ENCODE peak calls at places on chromosomes 4 and X, in seven cellular contexts. Y is cardiac fibroblast, S is glutamatergic neuron, Q is HL-60, O is fibroblast of lung, R is mesothelial cell of epicardium, G is thoracic aorta. F is an unnamed sample.

GRCh38 chr4:41476310-41476709 is 61.6 kb upstream of the LIMCH1 start:
- DNase-seq in Y (no peak), G (no peak), Q (no peak), O (no peak), R (no peak), S (no peak), F (no peak)

GRCh38 chrX:153972368-153973126 is at the start of gene TMEM187:
- DNase-seq in O (peak), Q (peak), Y (peak), R (peak), S (peak), G (peak), F (peak)

GRCh38 chr4:3313139-3313538 is 20.3 kb downstream of the RGS12 start:
- DNase-seq in O (no peak), Q (no peak), S (no peak), R (no peak), Y (no peak), G (no peak), F (no peak)

GRCh38 chrX:30831082-30831481 is 58.0 kb downstream of the TAB3 start:
- DNase-seq in Y (no peak), R (no peak), O (no peak), G (no peak), S (no peak), Q (no peak), F (no peak)

GRCh38 chr4:162201673-162202072 is 37.9 kb upstream of the FSTL5 start:
- DNase-seq in O (no peak), Q (no peak), Y (no peak), R (no peak), S (no peak), G (no peak), F (no peak)

GRCh38 chr4:141768954-141769353 is 132.6 kb downstream of the IL15 start:
- DNase-seq in S (no peak), Q (no peak), O (peak), G (no peak), R (no peak), Y (peak), F (no peak)

GRCh38 chrX:118773782-118774181 is 46.4 kb downstream of the IL13RA1 start:
- DNase-seq in O (no peak), Y (no peak), Q (no peak), R (no peak), S (no peak), G (no peak), F (no peak)

GRCh38 chrX:41720125-41720780 is 3.7 kb upstream of the GPR82 start:
- DNase-seq in S (no peak), O (no peak), Y (peak), Q (no peak), R (no peak), G (no peak), F (no peak)

GRCh38 chrX:150635952-150636351 is 57.2 kb upstream of the MTMR1 start:
- DNase-seq in O (peak), G (no peak), Q (no peak), Y (peak), S (no peak), R (no peak), F (no peak)

GRCh38 chr4:107760281-107760947 is 40.4 kb upstream of the PAPSS1 start:
- DNase-seq in S (peak), Y (peak), O (peak), G (no peak), Q (no peak), R (no peak), F (no peak)

GRCh38 chr4:119549639-119550038 is 79.0 kb downstream of the PDE5A start:
- DNase-seq in S (no peak), O (no peak), Y (no peak), R (no peak), G (no peak), Q (no peak), F (no peak)
- TF ChIP-seq CTCF in S (no peak), O (no peak), Y (no peak), R (no peak), G (no peak), Q (no peak), F (no peak)

DNA sequence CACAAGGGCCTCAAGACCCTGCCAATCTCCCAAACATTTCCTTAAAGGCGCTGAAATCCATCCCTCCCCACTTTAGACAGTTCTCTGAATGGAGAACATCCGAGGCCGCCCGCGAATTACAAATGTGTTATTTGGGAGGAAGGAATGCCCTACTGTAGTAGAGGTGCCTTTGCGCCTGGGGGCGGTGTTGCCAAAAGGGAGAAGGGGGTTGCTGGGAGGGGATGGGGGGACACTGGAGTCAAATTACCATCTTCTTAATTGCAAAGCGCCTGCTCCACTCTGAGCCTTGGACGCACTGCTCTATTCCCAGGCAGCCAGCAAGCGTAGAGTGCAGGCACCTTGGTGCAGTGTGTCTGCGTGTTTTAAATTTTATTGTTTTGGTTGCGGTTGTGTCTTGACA is 2.7 kb downstream of the TMEM255A start:
- DNase-seq in Y (no peak), G (no peak), O (no peak), R (no peak), S (peak), Q (no peak), F (no peak)
- TF ChIP-seq CTCF in Y (no peak), G (no peak), O (no peak), R (no peak), S (no peak), Q (no peak), F (peak)

GRCh38 chr4:159455675-159456235 is 352.9 kb downstream of the RAPGEF2 start:
- DNase-seq in R (no peak), Y (peak), O (peak), S (no peak), Q (no peak), G (no peak), F (no peak)
- TF ChIP-seq CTCF in R (peak), Y (peak), O (peak), S (peak), Q (peak), G (peak), F (peak)

DNA sequence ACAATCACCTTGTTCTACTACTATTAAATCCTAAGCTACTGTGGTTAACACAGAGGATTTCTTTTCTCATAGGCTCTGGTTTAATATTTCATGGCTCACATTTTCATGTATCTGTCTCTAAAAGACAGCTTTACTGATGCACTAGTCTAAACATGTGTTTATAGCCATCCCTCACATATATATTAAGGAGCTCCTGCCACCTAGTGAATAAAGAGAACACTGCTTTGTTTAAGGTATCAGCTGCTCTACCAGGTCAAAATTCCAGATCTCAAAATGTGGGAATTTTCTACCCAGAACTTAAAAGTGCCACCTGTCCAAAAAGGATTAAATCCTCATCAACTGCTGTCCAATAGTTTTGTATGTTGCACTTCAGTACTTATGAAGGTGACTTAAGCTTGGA is 188.5 kb upstream of the TEX13C start:
- DNase-seq in G (no peak), S (no peak), Q (no peak), O (no peak), R (no peak), Y (no peak), F (no peak)
- TF ChIP-seq CTCF in G (no peak), S (no peak), Q (no peak), O (no peak), R (no peak), Y (no peak), F (peak)

GRCh38 chr4:76426272-76426671 is 5.3 kb upstream of the CCDC158 start:
- DNase-seq in Y (no peak), S (no peak), O (no peak), G (no peak), R (no peak), Q (no peak), F (no peak)

GRCh38 chr4:76420311-76420710 is 630 bp downstream of the CCDC158 start:
- DNase-seq in Y (no peak), O (peak), G (no peak), R (no peak), Q (no peak), S (no peak), F (no peak)

GRCh38 chr4:76420901-76421581 is at the start of gene CCDC158:
- DNase-seq in S (no peak), Q (no peak), R (no peak), G (no peak), Y (no peak), O (peak), F (no peak)
- TF ChIP-seq CTCF in S (no peak), Q (no peak), R (no peak), G (no peak), Y (no peak), O (no peak), F (no peak)

GRCh38 chr4:52173470-52174055 is 122.5 kb downstream of the SPATA18 start:
- DNase-seq in R (no peak), S (no peak), Y (peak), G (no peak), Q (no peak), O (peak), F (no peak)

DNA sequence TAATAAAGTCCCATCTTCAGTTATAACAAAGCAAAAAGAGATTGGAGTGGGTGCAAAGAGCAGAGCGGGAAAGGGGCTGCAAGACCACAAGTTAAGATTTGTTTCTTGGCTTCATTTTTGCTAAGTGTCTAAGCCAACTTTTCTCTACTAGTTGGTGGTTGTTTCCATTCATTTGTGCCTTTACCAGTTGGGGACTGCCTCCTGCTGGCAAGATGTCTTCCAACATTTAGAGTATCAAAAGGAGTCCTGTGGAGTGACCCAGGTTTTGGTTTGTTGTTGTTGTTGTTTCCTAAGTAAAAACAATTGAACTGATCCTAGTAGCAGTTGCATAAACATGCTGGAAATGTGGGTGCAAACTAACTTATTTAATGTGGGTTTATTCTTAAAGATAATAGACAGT is 121.1 kb downstream of the SPATA18 start:
- DNase-seq in S (no peak), Y (peak), R (no peak), O (peak), G (no peak), Q (no peak), F (no peak)
- TF ChIP-seq CTCF in S (no peak), Y (peak), R (no peak), O (peak), G (no peak), Q (no peak), F (peak)